ENCODE peak calls at places on chromosome 13, in nine cellular contexts. C is Panc1, F is GM12878, K is GM23338, J is HCT116, Y is A549, S is K562, R is HepG2, Z is HL-60. A is an unnamed sample.

GRCh38 chr13:52846567-52847321 is 1.7 kb downstream of the PCDH8 start:
- DNase-seq in C (no peak), F (no peak), K (peak; percentile 91), J (no peak), Y (no peak), S (no peak), R (no peak), Z (no peak), A (peak; percentile 75)

GRCh38 chr13:97884707-97885468 is 68.6 kb upstream of the IPO5 start:
- DNase-seq in C (no peak), F (no peak), K (no peak), J (no peak), Y (no peak), S (no peak), R (no peak), Z (no peak), A (no peak)

GRCh38 chr13:87889241-87889640 is 218.1 kb downstream of the SLITRK5 start:
- DNase-seq in C (no peak), F (no peak), K (no peak), J (no peak), Y (no peak), S (no peak), R (no peak), Z (no peak), A (no peak)

GRCh38 chr13:111005364-111005763 is 90.5 kb upstream of the ANKRD10 start:
- DNase-seq in C (no peak), F (no peak), K (no peak), J (peak; percentile 59), Y (peak; percentile 31), S (no peak), R (no peak), Z (no peak), A (no peak)

GRCh38 chr13:46324976-46325375 is 62.1 kb downstream of the RUBCNL start:
- DNase-seq in C (no peak), F (no peak), K (no peak), J (no peak), Y (no peak), S (no peak), R (no peak), Z (no peak), A (no peak)

GRCh38 chr13:91817250-91817649 is 418.8 kb downstream of the GPC5 start:
- DNase-seq in C (no peak), F (no peak), K (no peak), J (no peak), Y (peak; percentile 17), S (peak; percentile 13), R (peak; percentile 1), Z (no peak), A (peak; percentile 17)

GRCh38 chr13:110055089-110055488 is 251.9 kb downstream of the COL4A1 start:
- DNase-seq in C (no peak), F (no peak), K (no peak), J (no peak), Y (no peak), S (no peak), R (no peak), Z (no peak), A (no peak)

GRCh38 chr13:46655727-46656180 is 102.8 kb downstream of the LRCH1 start:
- DNase-seq in C (no peak), F (no peak), K (peak; percentile 59), J (no peak), Y (no peak), S (no peak), R (no peak), Z (no peak), A (no peak)

GRCh38 chr13:79905018-79905417 is 424.1 kb downstream of the NDFIP2 start:
- DNase-seq in C (no peak), F (no peak), K (no peak), J (no peak), Y (no peak), S (no peak), R (no peak), Z (no peak), A (no peak)
- TF ChIP-seq REST in C (no peak), F (no peak), K (no peak), J (no peak), Y (no peak), S (no peak), R (no peak), Z (no peak), A (no peak)

GRCh38 chr13:114109646-114110045 is 22.8 kb downstream of the RASA3 start:
- DNase-seq in C (no peak), F (no peak), K (no peak), J (no peak), Y (no peak), S (no peak), R (no peak), Z (no peak), A (peak; percentile 85)

GRCh38 chr13:114108894-114109293 is 23.5 kb downstream of the RASA3 start:
- DNase-seq in C (no peak), F (no peak), K (no peak), J (no peak), Y (no peak), S (no peak), R (no peak), Z (no peak), A (no peak)

GRCh38 chr13:114111577-114111976 is 20.8 kb downstream of the RASA3 start:
- DNase-seq in C (no peak), F (no peak), K (no peak), J (no peak), Y (no peak), S (no peak), R (no peak), Z (no peak), A (no peak)

GRCh38 chr13:114108141-114108761 is 24.2 kb downstream of the RASA3 start:
- DNase-seq in C (no peak), F (no peak), K (no peak), J (no peak), Y (no peak), S (no peak), R (no peak), Z (no peak), A (no peak)

DNA sequence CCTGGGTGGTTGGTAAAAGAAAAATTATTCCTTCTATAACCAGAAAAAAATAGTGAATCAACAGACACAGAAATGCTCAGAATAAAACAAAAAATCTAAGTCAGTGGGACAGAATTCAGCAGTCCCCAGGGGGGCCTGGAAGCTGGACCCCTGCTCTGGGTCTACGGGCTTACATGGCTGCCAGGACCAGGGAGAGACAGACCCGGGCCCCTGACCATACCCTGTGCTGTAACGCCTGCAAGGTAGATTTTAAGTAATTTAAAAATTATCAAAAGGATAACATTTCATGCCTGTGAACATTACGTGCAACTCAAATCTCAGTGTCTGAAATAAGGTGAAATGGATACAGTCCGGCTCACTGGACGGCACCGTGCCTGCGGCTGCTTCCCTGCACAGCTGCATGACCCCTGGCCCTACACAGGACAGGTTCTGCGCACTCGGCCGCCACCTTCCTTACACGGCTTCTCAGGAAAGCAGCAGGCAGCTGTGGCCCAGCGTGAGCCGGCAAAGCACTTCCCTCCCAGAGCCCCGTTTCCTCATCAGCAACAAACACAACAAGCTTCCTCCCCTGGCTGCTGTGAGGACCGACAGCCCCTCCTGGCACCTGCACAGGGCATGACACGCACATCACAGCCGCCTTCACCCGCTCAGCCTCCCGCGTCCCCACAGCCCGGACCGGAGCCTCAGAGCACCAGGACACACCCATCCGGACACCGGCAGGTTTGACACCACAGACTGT is 22.2 kb downstream of the RASA3 start:
- DNase-seq in C (no peak), F (no peak), K (peak; percentile 50), J (no peak), Y (peak; percentile 13), S (no peak), R (no peak), Z (peak; percentile 83), A (peak; percentile 66)
- TF ChIP-seq REST in C (no peak), F (no peak), K (no peak), J (no peak), Y (no peak), S (no peak), R (no peak), Z (no peak), A (no peak)

GRCh38 chr13:34356686-34357434 is 538.9 kb downstream of the RFC3 start:
- DNase-seq in C (no peak), F (no peak), K (no peak), J (no peak), Y (no peak), S (no peak), R (no peak), Z (no peak), A (no peak)

GRCh38 chr13:34357435-34358232 is 539.7 kb downstream of the RFC3 start:
- DNase-seq in C (peak; percentile 18), F (no peak), K (peak; percentile 2), J (no peak), Y (peak; percentile 66), S (no peak), R (no peak), Z (no peak), A (no peak)

GRCh38 chr13:34361528-34361927 is 543.6 kb downstream of the RFC3 start:
- DNase-seq in C (no peak), F (no peak), K (no peak), J (no peak), Y (no peak), S (no peak), R (no peak), Z (no peak), A (peak; percentile 17)

GRCh38 chr13:34360702-34361101 is 542.8 kb downstream of the RFC3 start:
- DNase-seq in C (no peak), F (no peak), K (no peak), J (no peak), Y (no peak), S (no peak), R (no peak), Z (no peak), A (no peak)

DNA sequence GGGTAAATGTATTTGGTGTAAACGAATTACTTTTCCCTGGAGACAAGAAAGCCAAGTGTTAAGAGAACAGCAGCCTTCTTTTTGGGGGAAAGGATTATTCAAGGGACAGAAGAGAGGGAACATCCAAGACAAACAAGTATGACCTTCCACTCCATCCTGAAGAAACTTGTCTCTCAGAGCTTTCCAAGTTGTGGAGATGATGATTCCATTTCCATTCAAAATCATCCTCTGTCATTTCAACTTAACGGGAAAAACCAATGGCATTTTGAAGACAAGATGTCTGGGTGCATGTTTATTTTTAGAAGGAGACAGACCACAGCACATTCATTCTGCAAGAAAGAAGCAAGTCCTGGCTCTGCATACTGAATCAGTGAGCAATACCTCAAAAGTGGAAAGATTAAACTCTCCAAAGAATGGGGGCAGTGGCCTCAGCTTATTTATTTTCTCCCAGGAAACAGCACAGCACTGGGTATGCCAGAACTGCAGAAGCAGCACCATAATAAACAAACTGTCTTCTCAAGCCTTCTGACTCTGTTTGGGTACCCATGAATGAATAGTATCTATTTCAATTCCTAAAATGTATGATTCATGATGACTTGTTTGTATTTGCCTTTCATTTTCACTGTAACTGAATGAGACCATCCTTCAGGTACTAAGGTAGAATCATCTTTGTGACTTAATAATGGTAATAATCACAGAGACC is 541.0 kb downstream of the RFC3 start:
- DNase-seq in C (no peak), F (no peak), K (no peak), J (no peak), Y (peak; percentile 47), S (no peak), R (no peak), Z (no peak), A (no peak)
- TF ChIP-seq REST in C (no peak), F (no peak), K (no peak), J (no peak), Y (no peak), S (no peak), R (no peak), Z (no peak), A (no peak)

DNA sequence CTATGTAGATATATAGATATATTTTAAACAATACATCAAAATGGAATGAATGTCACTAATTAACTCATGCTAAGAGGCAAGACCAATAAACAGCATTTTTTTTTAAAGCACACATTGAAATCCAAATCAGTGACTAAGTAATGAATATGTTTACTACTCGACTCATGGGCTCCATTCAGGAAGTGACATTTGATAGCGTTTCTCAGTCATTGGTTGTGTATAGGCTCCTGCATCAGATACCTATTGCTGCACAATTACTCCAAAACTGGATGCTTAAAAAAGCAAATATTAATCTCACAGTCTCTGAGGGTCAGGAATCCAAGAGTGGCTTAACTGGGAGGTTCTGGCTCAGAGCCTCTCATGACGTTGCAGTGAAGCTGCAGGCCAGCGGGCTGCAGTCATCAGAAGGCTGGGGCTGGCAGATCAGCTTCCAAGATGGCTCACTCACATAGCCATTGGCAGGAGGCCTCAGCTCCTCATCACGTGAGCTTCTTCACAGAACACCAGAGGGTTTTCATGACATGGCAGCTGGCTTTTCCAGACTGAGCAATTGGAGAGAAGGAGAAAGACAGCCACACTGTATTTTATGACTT is 525.1 kb upstream of the NBEA start:
- DNase-seq in C (no peak), F (no peak), K (peak; percentile 1), J (no peak), Y (no peak), S (no peak), R (no peak), Z (no peak), A (no peak)
- TF ChIP-seq REST in C (no peak), F (no peak), K (no peak), J (no peak), Y (no peak), S (no peak), R (no peak), Z (no peak), A (no peak)

A was measured in SK-N-SH.